ENCODE peak calls at places on chromosomes 5 and 9, in seven cellular contexts. S is A673; K is hepatocyte; L is CD4-positive, alpha-beta memory T cell; P is neural progenitor cell; W is transverse colon; O is tibial nerve. D is an unnamed sample. For H3K36me3, the result is how much of the 10 kb centered on the place peaks cover.

GRCh38 chr9:130715270-130716077 is 21.9 kb downstream of the EXOSC2 start:
- DNase-seq in S (no peak), L (no peak), P (no peak), W (no peak), O (no peak), K (no peak), D (no peak)

GRCh38 chr5:83077662-83078261 is 415 bp downstream of the XRCC4 start:
- DNase-seq in W (peak), L (no peak), P (peak), K (peak), O (no peak), S (no peak), D (peak)

GRCh38 chr5:96597441-96598020 is 64.6 kb upstream of the CAST start:
- DNase-seq in K (no peak), S (no peak), O (no peak), P (no peak), L (no peak), W (no peak), D (no peak)

GRCh38 chr5:7676455-7676854 is 174.5 kb downstream of the CFAP90 start:
- DNase-seq in L (no peak), P (no peak), K (no peak), W (no peak), O (no peak), S (no peak), D (no peak)

GRCh38 chr5:113119271-113119924 is 142.8 kb downstream of the DCP2 start:
- DNase-seq in P (no peak), L (no peak), O (peak), K (peak), S (no peak), W (peak), D (no peak)

GRCh38 chr5:68007446-68007845 is 208.1 kb upstream of the PIK3R1 start:
- DNase-seq in O (peak), L (no peak), S (peak), K (peak), W (peak), P (no peak), D (no peak)

GRCh38 chr5:116320486-116320885 is 235.7 kb downstream of the COMMD10 start:
- DNase-seq in W (no peak), L (no peak), K (no peak), O (no peak), P (no peak), S (no peak), D (no peak)

GRCh38 chr5:140632366-140633080 is 452 bp downstream of the CD14 start:
- DNase-seq in W (peak), L (peak), O (peak), S (peak), K (no peak), P (no peak), D (peak)

GRCh38 chr9:91923145-91923544 is 26.9 kb downstream of the ROR2 start:
- DNase-seq in L (no peak), O (no peak), W (no peak), S (no peak), P (no peak), K (no peak), D (no peak)

GRCh38 chr5:74173260-74173659 is 467.3 kb downstream of the ENC1 start:
- DNase-seq in K (no peak), P (peak), S (peak), W (no peak), L (no peak), O (no peak), D (peak)

GRCh38 chr9:108784998-108785397 is 70.8 kb downstream of the ACTL7B start:
- DNase-seq in W (no peak), P (no peak), L (no peak), O (peak), S (no peak), K (no peak), D (no peak)

GRCh38 chr5:120615967-120616645 is 152.0 kb downstream of the PRR16 start:
- DNase-seq in P (peak), W (no peak), K (no peak), O (no peak), L (no peak), S (no peak), D (peak)

GRCh38 chr9:69637801-69638200 is 34.4 kb downstream of the APBA1 start:
- DNase-seq in W (no peak), S (no peak), P (no peak), O (no peak), L (no peak), K (no peak), D (no peak)

GRCh38 chr5:24635217-24635616 is 9.6 kb downstream of the CDH10 start:
- DNase-seq in P (no peak), L (no peak), O (no peak), W (no peak), K (no peak), S (no peak), D (no peak)

GRCh38 chr5:145531038-145531734 is 304.0 kb downstream of the PRELID2 start:
- DNase-seq in K (peak), W (peak), S (no peak), L (no peak), P (no peak), O (no peak), D (no peak)

GRCh38 chr9:109556061-109556460 is 58.0 kb upstream of the PTPN3 start:
- DNase-seq in L (no peak), S (no peak), K (peak), P (no peak), W (no peak), O (no peak), D (no peak)

GRCh38 chr5:125486634-125487033 is 740.2 kb upstream of the ZNF608 start:
- DNase-seq in W (no peak), P (no peak), K (no peak), L (no peak), O (no peak), S (peak), D (no peak)

GRCh38 chr5:108380531-108381021 is 1.3 kb downstream of the FBXL17 start:
- DNase-seq in O (peak), S (peak), K (peak), P (peak), W (peak), L (peak), D (peak)

GRCh38 chr9:6915635-6916034 is 157.9 kb downstream of the KDM4C start:
- DNase-seq in L (no peak), W (no peak), S (no peak), O (no peak), K (no peak), P (peak), D (no peak)

GRCh38 chr5:177453852-177454396 is 7.3 kb downstream of the PRR7 start:
- DNase-seq in L (no peak), P (no peak), K (peak), S (no peak), O (no peak), W (peak), D (no peak)

GRCh38 chr5:57407391-57407790 is 75.2 kb downstream of the ACTBL2 start:
- DNase-seq in L (no peak), O (no peak), K (no peak), W (no peak), S (no peak), P (no peak), D (no peak)

GRCh38 chr5:124401247-124402143 is 344.9 kb downstream of the ZNF608 start:
- DNase-seq in S (no peak), K (no peak), L (no peak), P (no peak), O (no peak), W (no peak), D (no peak)

GRCh38 chr9:4324513-4324912 is 24.6 kb upstream of the GLIS3 start:
- DNase-seq in P (no peak), L (no peak), K (no peak), W (no peak), S (peak), O (no peak), D (no peak)

GRCh38 chr9:97900103-97900737 is 22.1 kb downstream of the TRMO start:
- DNase-seq in W (no peak), L (no peak), K (no peak), P (no peak), O (no peak), S (no peak), D (no peak)

GRCh38 chr5:93893050-93893449 is 151.7 kb upstream of the POU5F2 start:
- DNase-seq in K (no peak), W (no peak), L (no peak), O (no peak), S (no peak), P (no peak), D (no peak)

GRCh38 chr9:3447813-3448212 is 78.0 kb downstream of the RFX3 start:
- DNase-seq in S (no peak), P (no peak), K (no peak), L (no peak), W (no peak), O (no peak), D (no peak)

GRCh38 chr9:5626727-5627634 is 1.9 kb upstream of the RIC1 start:
- DNase-seq in K (peak), P (no peak), W (peak), S (peak), L (peak), O (peak), D (no peak)

GRCh38 chr5:169691473-169691872 is 54.4 kb downstream of the DOCK2 start:
- DNase-seq in S (no peak), O (no peak), P (no peak), K (no peak), L (no peak), W (no peak), D (no peak)

GRCh38 chr9:134496413-134497282 is 145.0 kb upstream of the COL5A1 start:
- DNase-seq in P (no peak), O (no peak), K (no peak), L (no peak), S (no peak), W (peak), D (peak)

GRCh38 chr5:1363581-1363980 is 18.7 kb upstream of the CLPTM1L start:
- DNase-seq in W (no peak), S (no peak), P (no peak), K (no peak), L (no peak), O (no peak), D (no peak)

GRCh38 chr5:1360861-1361260 is 16.0 kb upstream of the CLPTM1L start:
- DNase-seq in W (no peak), K (no peak), L (no peak), P (no peak), S (no peak), O (no peak), D (no peak)

GRCh38 chr5:1362242-1363015 is 17.5 kb upstream of the CLPTM1L start:
- DNase-seq in O (no peak), P (no peak), W (no peak), K (no peak), S (no peak), L (no peak), D (no peak)

GRCh38 chr5:1364211-1364610 is 19.3 kb upstream of the CLPTM1L start:
- DNase-seq in L (no peak), K (no peak), O (no peak), W (no peak), S (no peak), P (no peak), D (peak)

DNA sequence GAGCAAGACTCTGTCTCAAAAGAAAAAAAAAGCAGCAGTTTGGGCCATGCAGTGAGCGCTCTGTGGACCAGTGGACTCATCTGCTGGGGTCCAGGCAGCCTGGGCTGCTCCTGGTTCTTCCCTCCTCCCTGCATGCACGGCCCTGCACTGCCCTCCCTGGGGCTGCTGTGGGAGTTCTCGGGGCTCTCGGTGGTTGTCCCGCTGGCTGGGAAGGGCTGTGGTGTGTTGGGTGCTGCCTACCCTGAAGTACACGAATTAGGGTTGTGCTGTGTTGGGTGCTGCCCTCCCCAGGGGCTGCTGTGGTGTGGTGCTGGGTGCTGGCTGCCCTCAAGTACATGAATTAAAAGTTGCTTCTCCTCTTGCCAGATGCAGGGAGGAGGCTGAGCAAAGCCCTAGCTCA is 18.3 kb upstream of the CLPTM1L start:
- DNase-seq in P (no peak), L (no peak), S (no peak), W (no peak), K (no peak), O (no peak), D (peak)
- H3K36me3 ChIP-seq in P (under half), L (under half), S (under half), W (under half), K (under half), O (under half), D (under half)

GRCh38 chr9:74672237-74672636 is 175.1 kb downstream of the RORB start:
- DNase-seq in P (no peak), S (no peak), O (no peak), L (no peak), K (no peak), W (no peak), D (no peak)
- H3K36me3 ChIP-seq in P (under half), S (under half), O (under half), L (under half), K (under half), W (under half), D (under half)

DNA sequence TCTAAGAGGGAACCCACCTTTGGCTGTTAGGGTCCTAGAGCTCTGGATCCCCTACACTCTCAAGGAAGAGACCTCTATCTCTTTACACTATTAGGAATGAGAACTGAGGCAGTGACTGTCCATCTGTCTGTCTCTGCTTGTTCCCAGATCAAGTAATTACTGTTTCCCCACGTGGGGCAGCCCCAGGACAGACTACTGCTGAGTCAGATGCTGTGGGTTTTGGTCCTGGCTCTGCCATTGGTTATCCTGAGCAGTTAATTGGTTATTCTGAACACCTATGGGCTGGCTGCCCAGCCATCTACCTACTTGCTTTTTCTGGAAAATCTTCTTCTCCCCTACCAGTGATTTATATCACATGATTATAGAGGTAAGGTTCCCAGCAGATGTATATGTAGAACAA is 33.3 kb downstream of the FBXO10 start:
- DNase-seq in P (no peak), L (no peak), W (no peak), K (no peak), S (no peak), O (no peak), D (no peak)
- H3K36me3 ChIP-seq in P (under half), L (under half), W (under half), K (under half), S (under half), O (under half), D (under half)

DNA sequence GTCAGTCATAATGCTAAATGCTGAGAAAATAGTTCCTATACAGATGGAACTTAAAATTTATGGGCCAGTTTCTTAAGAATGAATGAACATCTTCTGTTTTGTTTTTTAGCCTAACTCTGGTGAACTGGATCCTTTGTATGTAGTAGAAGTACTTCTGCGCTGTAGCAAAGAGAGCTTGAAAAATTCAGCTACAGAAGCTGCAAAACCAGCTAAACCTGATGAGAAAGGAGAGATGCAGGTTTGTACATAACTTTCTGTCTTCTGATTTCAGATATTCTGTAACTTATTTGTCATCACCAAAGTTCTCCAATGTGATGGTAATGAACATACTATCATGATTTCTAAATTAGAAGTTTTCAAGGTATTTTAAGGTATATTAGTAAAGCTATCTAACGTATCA is 80.1 kb downstream of the MTREX start:
- DNase-seq in W (no peak), S (no peak), L (no peak), K (no peak), P (no peak), O (no peak), D (no peak)
- H3K36me3 ChIP-seq in W (under half), S (under half), L (under half), K (under half), P (under half), O (under half), D (under half)

GRCh38 chr5:32110081-32110696 is 63.9 kb downstream of the GOLPH3 start:
- DNase-seq in P (no peak), S (no peak), W (no peak), O (no peak), L (no peak), K (no peak), D (no peak)

GRCh38 chr5:32103521-32103920 is 70.6 kb downstream of the GOLPH3 start:
- DNase-seq in S (no peak), O (no peak), K (no peak), P (no peak), W (no peak), L (no peak), D (no peak)

GRCh38 chr5:32108167-32108566 is 66.0 kb downstream of the GOLPH3 start:
- DNase-seq in L (no peak), S (no peak), P (no peak), O (no peak), W (no peak), K (no peak), D (no peak)

GRCh38 chr5:32107291-32107690 is 66.8 kb downstream of the GOLPH3 start:
- DNase-seq in L (no peak), W (no peak), P (no peak), K (no peak), O (no peak), S (no peak), D (no peak)

DNA sequence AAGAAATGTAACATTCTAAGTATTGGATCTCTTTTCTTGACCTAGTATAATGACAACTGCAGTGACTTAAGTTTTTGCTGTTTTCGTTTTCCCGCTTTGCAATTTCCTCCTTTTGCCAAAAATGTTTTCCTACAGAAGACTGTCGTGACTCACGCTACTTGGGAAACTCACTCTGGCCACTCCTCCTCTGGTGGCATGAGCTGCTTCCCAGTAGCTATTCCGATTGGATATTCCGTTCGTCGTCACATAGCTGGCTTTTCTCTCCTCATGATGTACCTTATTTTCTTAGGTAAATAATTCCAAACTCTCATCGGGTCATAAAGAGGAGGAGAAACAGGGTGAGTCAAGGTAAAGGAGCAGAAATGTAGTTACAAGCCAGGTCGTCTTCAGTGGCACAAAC is 64.9 kb downstream of the GOLPH3 start:
- DNase-seq in L (no peak), K (no peak), P (no peak), W (no peak), S (no peak), O (no peak), D (no peak)
- H3K36me3 ChIP-seq in L (under half), K (under half), P (under half), W (under half), S (half or more), O (under half), D (under half)